ENCODE peak calls at places on chromosomes 7 and 10, in four cellular contexts. N, S, R and J are unnamed samples.

GRCh38 chr7:33982425-33982786 is 77.1 kb downstream of the BMPER start:
- DNase-seq in S (no peak), R (no peak), N (no peak), J (peak; percentile 30)

GRCh38 chr10:95451568-95452524 is 109.3 kb downstream of the SORBS1 start:
- DNase-seq in R (no peak), S (peak; percentile 91), N (no peak), J (no peak)

GRCh38 chr7:26167293-26167934 is 15.4 kb downstream of the NFE2L3 start:
- DNase-seq in S (no peak), N (no peak), R (no peak), J (no peak)

GRCh38 chr7:43141091-43141490 is 28.6 kb downstream of the HECW1 start:
- DNase-seq in S (no peak), N (no peak), R (no peak), J (no peak)

GRCh38 chr10:27158421-27158820 is 3.3 kb downstream of the MASTL start:
- DNase-seq in N (no peak), R (no peak), S (peak; percentile 13), J (no peak)

GRCh38 chr10:34679177-34679576 is 135.9 kb downstream of the PARD3 start:
- DNase-seq in N (no peak), R (no peak), S (no peak), J (no peak)

GRCh38 chr7:152643979-152644559 is 31.9 kb downstream of the XRCC2 start:
- DNase-seq in N (no peak), R (no peak), S (no peak), J (no peak)

GRCh38 chr10:47408606-47409005 is 24.5 kb upstream of the ZNF488 start:
- DNase-seq in R (no peak), N (no peak), S (no peak), J (no peak)

GRCh38 chr10:79207726-79208125 is 139.0 kb downstream of the ZMIZ1 start:
- DNase-seq in R (no peak), N (no peak), S (no peak), J (no peak)

GRCh38 chr10:5958680-5959079 is 18.7 kb downstream of the IL15RA start:
- DNase-seq in R (no peak), N (no peak), S (no peak), J (no peak)

GRCh38 chr7:132261296-132261695 is 315.0 kb downstream of the PLXNA4 start:
- DNase-seq in S (no peak), N (no peak), R (no peak), J (no peak)

GRCh38 chr7:47757946-47758371 is 176.0 kb upstream of the TNS3 start:
- DNase-seq in R (no peak), N (no peak), S (no peak), J (no peak)

GRCh38 chr7:158657189-158657746 is 47.3 kb downstream of the NCAPG2 start:
- DNase-seq in N (peak; percentile 5), R (no peak), S (no peak), J (no peak)

GRCh38 chr10:20118119-20118518 is 301.9 kb downstream of the PLXDC2 start:
- DNase-seq in S (no peak), R (no peak), N (no peak), J (no peak)

GRCh38 chr7:142855756-142856564 is 1.1 kb downstream of the EPHB6 start:
- DNase-seq in S (no peak), N (no peak), R (no peak), J (no peak)

GRCh38 chr7:135509839-135510602 is at the start of gene CNOT4:
- DNase-seq in S (peak; percentile 92), N (peak; percentile 82), R (peak; percentile 99), J (peak; percentile 99)

GRCh38 chr7:133481676-133482075 is 228.8 kb downstream of the EXOC4 start:
- DNase-seq in R (peak; percentile 27), S (no peak), N (no peak), J (no peak)

GRCh38 chr7:106178593-106179134 is 66.6 kb upstream of the SYPL1 start:
- DNase-seq in R (no peak), S (peak; percentile 5), N (no peak), J (no peak)

GRCh38 chr10:51547941-51548340 is 151.5 kb downstream of the CSTF2T start:
- DNase-seq in N (no peak), S (no peak), R (no peak), J (no peak)

GRCh38 chr10:51552879-51553278 is 146.5 kb downstream of the CSTF2T start:
- DNase-seq in R (no peak), S (no peak), N (no peak), J (no peak)
- TF ChIP-seq SP1 in R (no peak), S (no peak), N (no peak), J (no peak)

GRCh38 chr10:58351616-58352578 is 17.1 kb downstream of the UBE2D1 start:
- DNase-seq in N (no peak), R (no peak), S (no peak), J (no peak)
- TF ChIP-seq FOXM1 in N (no peak), R (no peak), S (no peak), J (no peak)

DNA sequence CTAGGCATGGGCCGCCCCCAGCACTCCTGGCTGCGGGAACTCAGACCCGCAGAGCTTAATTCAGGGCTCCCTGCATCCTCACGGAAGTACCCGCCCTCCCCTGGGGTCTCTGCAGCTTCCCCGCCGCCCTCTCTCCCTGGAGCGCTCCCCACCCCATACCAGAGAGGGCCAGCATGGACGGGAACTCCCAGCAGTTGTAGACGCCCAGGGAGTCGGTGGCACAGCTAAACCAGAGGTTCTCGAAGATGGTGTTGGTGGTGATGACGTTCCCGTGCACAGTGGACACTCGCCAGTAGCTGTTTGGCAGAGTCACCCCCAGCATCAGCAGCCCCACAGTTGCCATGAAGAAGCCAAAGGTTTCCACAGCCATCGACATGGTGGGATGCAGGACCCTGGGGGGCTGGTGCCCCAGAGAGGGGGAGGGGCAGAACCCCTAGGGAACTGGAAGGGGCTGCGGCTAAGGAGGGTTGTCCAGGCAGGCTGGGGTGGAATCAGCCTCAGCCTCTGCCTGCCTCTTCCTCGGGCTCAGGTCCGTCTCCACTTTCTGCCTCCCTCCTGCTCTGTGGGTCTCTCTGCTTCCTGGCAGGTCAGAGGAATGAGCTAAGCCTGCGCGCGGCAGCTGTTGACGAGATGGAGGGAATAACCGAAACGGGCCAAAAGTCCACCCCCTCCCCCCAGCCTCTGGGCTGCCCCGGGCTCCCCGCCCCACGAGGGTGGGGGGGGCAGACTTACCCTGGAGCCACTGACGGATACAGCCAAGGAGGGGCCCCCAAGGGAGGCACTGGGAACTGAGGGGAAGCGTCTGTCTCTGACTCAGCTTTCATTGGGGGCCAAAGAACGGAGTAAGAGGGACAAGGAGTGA is at the start of gene CLDN15:
- DNase-seq in N (no peak), S (peak; percentile 66), R (no peak), J (no peak)
- TF ChIP-seq FOXK2 in N (no peak), S (no peak), R (no peak), J (no peak)

GRCh38 chr7:130387628-130388403 is 7.5 kb downstream of the CPA1 start:
- DNase-seq in S (no peak), R (no peak), N (no peak), J (no peak)
- TF ChIP-seq SP1 in S (no peak), R (no peak), N (no peak), J (no peak)

DNA sequence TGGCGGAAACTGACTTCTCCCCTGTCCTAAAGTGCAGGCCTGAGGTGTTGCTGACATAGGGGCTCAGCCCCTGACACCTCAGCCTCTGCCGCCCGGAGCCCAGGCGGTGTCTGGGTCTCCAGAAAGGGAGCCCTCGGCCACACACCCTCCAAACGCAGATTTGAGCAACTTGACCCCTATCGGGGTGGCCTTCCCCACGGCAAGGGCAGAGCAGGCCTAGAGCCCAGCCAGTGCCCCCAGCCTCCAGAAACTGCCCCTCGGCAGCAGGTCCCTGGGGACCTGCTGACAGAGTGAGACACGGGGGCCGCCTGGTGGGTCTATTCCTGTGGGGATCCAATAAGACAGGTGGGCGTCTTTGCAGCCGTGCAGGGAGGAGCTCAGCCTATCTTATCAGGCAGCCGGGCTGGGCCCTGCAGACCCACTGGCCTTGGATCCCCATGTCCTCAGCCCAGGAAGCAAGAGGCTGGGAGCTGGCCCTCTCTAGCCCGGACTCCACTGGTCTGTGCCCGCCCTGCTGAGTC is 11.0 kb downstream of the TMEM184A start:
- DNase-seq in S (no peak), N (no peak), R (no peak), J (no peak)
- TF ChIP-seq FOXM1 in S (no peak), N (no peak), R (no peak), J (no peak)

GRCh38 chr10:101293007-101293723 is 60.8 kb upstream of the BTRC start:
- DNase-seq in N (no peak), R (no peak), S (no peak), J (no peak)
- TF ChIP-seq FOXK2 in N (no peak), R (no peak), S (no peak), J (no peak)

GRCh38 chr7:100093498-100093897 is 4.7 kb downstream of the COPS6 start:
- DNase-seq in R (no peak), S (no peak), N (no peak), J (no peak)
- TF ChIP-seq SP1 in R (no peak), S (no peak), N (no peak), J (no peak)

DNA sequence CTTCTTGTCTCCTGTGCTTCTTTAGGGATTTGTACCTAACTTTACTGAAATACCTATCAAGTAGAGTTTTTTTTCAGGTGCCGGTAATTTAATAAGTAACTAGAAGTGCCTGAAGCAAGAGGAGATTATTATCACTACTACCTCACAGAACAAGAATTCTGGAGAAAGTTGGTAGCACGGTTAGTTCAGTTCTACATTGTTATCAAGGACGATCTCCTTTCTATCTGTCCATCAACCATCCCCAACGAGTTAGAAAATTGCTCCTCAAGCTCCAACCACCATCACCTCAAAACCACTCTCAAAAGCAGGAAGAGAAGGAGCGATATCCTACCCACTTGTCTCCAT is 265.4 kb downstream of the SNX13 start:
- DNase-seq in N (no peak), R (no peak), S (no peak), J (no peak)
- TF ChIP-seq FOXM1 in N (no peak), R (no peak), S (no peak), J (no peak)